ENCODE peak calls at places on chromosome 10, in seven cellular contexts. W is body of pancreas; U is Calu3; Y is NCI-H1092 treated with DMSO at 0.1 percent for 48 hours; H is iPS DF 19.7; D is naive thymus-derived CD8-positive, alpha-beta T cell; G is fibroblast of pulmonary artery. L is an unnamed sample.

GRCh38 chr10:78407009-78407711 is 373.5 kb downstream of the RPS24 start:
- DNase-seq in W (peak; percentile 91), U (peak; percentile 91), Y (peak; percentile 87), H (peak; percentile 96), D (peak; percentile 44), G (peak; percentile 95), L (no peak)

GRCh38 chr10:51459476-51459875 is 239.9 kb downstream of the CSTF2T start:
- DNase-seq in W (no peak), U (no peak), Y (no peak), H (no peak), D (no peak), G (peak; percentile 2), L (no peak)

GRCh38 chr10:58820862-58821559 is 308.3 kb downstream of the BICC1 start:
- DNase-seq in W (no peak), U (no peak), Y (no peak), H (no peak), D (no peak), G (peak; percentile 64), L (no peak)

GRCh38 chr10:10942441-10942840 is 75.2 kb upstream of the CELF2 start:
- DNase-seq in W (no peak), U (no peak), Y (no peak), H (no peak), D (no peak), G (no peak), L (no peak)

GRCh38 chr10:35386594-35387174 is 50.4 kb downstream of the CCNY start:
- DNase-seq in W (peak; percentile 57), U (peak; percentile 30), Y (no peak), H (no peak), D (no peak), G (peak; percentile 82), L (no peak)

GRCh38 chr10:23294638-23295247 is 49.9 kb downstream of the C10orf67 start:
- DNase-seq in W (no peak), U (no peak), Y (no peak), H (no peak), D (no peak), G (peak; percentile 30), L (no peak)

GRCh38 chr10:30973737-30974136 is 57.9 kb downstream of the ZNF438 start:
- DNase-seq in W (no peak), U (no peak), Y (no peak), H (no peak), D (no peak), G (no peak), L (no peak)

GRCh38 chr10:133185421-133185820 is 25.4 kb downstream of the KNDC1 start:
- DNase-seq in W (no peak), U (no peak), Y (no peak), H (no peak), D (no peak), G (no peak), L (no peak)

GRCh38 chr10:124724279-124725027 is 19.7 kb downstream of the FAM53B start:
- DNase-seq in W (no peak), U (no peak), Y (no peak), H (no peak), D (no peak), G (no peak), L (no peak)

GRCh38 chr10:126924180-126924914 is 19.1 kb downstream of the DOCK1 start:
- DNase-seq in W (no peak), U (no peak), Y (no peak), H (no peak), D (no peak), G (no peak), L (no peak)

GRCh38 chr10:86730227-86730626 is 26.2 kb upstream of the BMPR1A start:
- DNase-seq in W (peak; percentile 73), U (no peak), Y (peak; percentile 26), H (no peak), D (no peak), G (peak; percentile 57), L (no peak)

GRCh38 chr10:118633801-118634200 is 38.4 kb upstream of the PRLHR start:
- DNase-seq in W (no peak), U (no peak), Y (no peak), H (no peak), D (no peak), G (no peak), L (no peak)

GRCh38 chr10:121577568-121577967 is 20.7 kb downstream of the FGFR2 start:
- DNase-seq in W (no peak), U (no peak), Y (no peak), H (no peak), D (no peak), G (no peak), L (no peak)

GRCh38 chr10:16964571-16965241 is 147.5 kb upstream of the RSU1 start:
- DNase-seq in W (no peak), U (no peak), Y (no peak), H (no peak), D (no peak), G (no peak), L (no peak)

GRCh38 chr10:73968101-73968515 is 29.8 kb upstream of the VCL start:
- DNase-seq in W (no peak), U (no peak), Y (no peak), H (no peak), D (no peak), G (peak; percentile 34), L (no peak)

GRCh38 chr10:106515206-106515790 is 649.2 kb downstream of the SORCS1 start:
- DNase-seq in W (no peak), U (no peak), Y (no peak), H (no peak), D (no peak), G (no peak), L (no peak)

GRCh38 chr10:99365761-99366160 is 36.6 kb downstream of the CNNM1 start:
- DNase-seq in W (no peak), U (no peak), Y (no peak), H (no peak), D (no peak), G (no peak), L (no peak)

GRCh38 chr10:955127-955819 is 23.8 kb upstream of the LARP4B start:
- DNase-seq in W (no peak), U (no peak), Y (no peak), H (no peak), D (no peak), G (no peak), L (no peak)

GRCh38 chr10:114271014-114271778 is 32.1 kb downstream of the VWA2 start:
- DNase-seq in W (peak; percentile 56), U (peak; percentile 16), Y (no peak), H (no peak), D (no peak), G (no peak), L (no peak)

GRCh38 chr10:104937528-104937927 is 296.4 kb downstream of the SORCS3 start:
- DNase-seq in W (peak; percentile 91), U (peak; percentile 9), Y (peak; percentile 5), H (no peak), D (no peak), G (peak; percentile 36), L (no peak)

GRCh38 chr10:47264797-47265281 is 35.2 kb upstream of the GDF10 start:
- DNase-seq in W (no peak), U (no peak), Y (no peak), H (no peak), D (peak; percentile 39), G (no peak), L (peak; percentile 37)